ENCODE peak calls at places on chromosomes 6 and 20, in six cellular contexts. V is hypothalamus, P is NCI-H2081 treated with DMSO at 0.1 percent for 48 hours, H is islet precursor cell, Y is NCI-H146, O is HFF-Myc. T is an unnamed sample.

GRCh38 chr20:16013631-16014030 is 559.6 kb downstream of the KIF16B start:
- DNase-seq in V (no peak), P (no peak), H (no peak), Y (no peak), O (no peak), T (no peak)

GRCh38 chr6:134267917-134268361 is 50.0 kb downstream of the SGK1 start:
- DNase-seq in V (peak; percentile 46), P (no peak), H (peak; percentile 93), Y (no peak), O (no peak), T (peak; percentile 45)

GRCh38 chr20:37727247-37727956 is 33.6 kb downstream of the CTNNBL1 start:
- DNase-seq in V (no peak), P (no peak), H (no peak), Y (no peak), O (no peak), T (no peak)

GRCh38 chr20:57959589-57959988 is 249.8 kb upstream of the PMEPA1 start:
- DNase-seq in V (no peak), P (no peak), H (no peak), Y (no peak), O (no peak), T (no peak)

GRCh38 chr6:39170860-39171259 is 55.9 kb upstream of the SAYSD1 start:
- DNase-seq in V (no peak), P (no peak), H (no peak), Y (no peak), O (no peak), T (no peak)

GRCh38 chr6:128806274-128806673 is 76.7 kb upstream of the LAMA2 start:
- DNase-seq in V (no peak), P (no peak), H (no peak), Y (no peak), O (no peak), T (no peak)

GRCh38 chr6:56842602-56843475 is 112.1 kb upstream of the BEND6 start:
- DNase-seq in V (no peak), P (no peak), H (peak; percentile 83), Y (peak; percentile 80), O (no peak), T (no peak)

GRCh38 chr6:83417880-83418663 is 12.8 kb downstream of the ME1 start:
- DNase-seq in V (no peak), P (no peak), H (no peak), Y (peak; percentile 34), O (peak; percentile 27), T (no peak)

GRCh38 chr20:47662483-47663353 is 122.6 kb downstream of the SULF2 start:
- DNase-seq in V (no peak), P (no peak), H (no peak), Y (no peak), O (no peak), T (no peak)

GRCh38 chr20:61983965-61984364 is 81.7 kb downstream of the TAF4 start:
- DNase-seq in V (no peak), P (no peak), H (no peak), Y (no peak), O (no peak), T (no peak)

GRCh38 chr6:25576920-25577319 is 75.1 kb upstream of the SCGN start:
- DNase-seq in V (no peak), P (no peak), H (no peak), Y (no peak), O (no peak), T (peak; percentile 4)

GRCh38 chr20:56630086-56630493 is 984 bp downstream of the TFAP2C start:
- DNase-seq in V (no peak), P (no peak), H (peak; percentile 95), Y (no peak), O (no peak), T (peak; percentile 11)

GRCh38 chr20:40802886-40803285 is 113.8 kb upstream of the MAFB start:
- DNase-seq in V (no peak), P (no peak), H (peak; percentile 17), Y (no peak), O (no peak), T (no peak)

GRCh38 chr6:142822882-142823578 is 121.9 kb downstream of the HIVEP2 start:
- DNase-seq in V (no peak), P (no peak), H (peak; percentile 81), Y (peak; percentile 49), O (no peak), T (peak; percentile 5)

T was measured in substantia nigra.